ENCODE peak calls at places on chromosomes 16 and 17, in nine cellular contexts. L is cardiac fibroblast, R is left ventricle myocardium inferior, P is fibroblast of villous mesenchyme, V is suprapubic skin, O is psoas muscle, A is spleen, W is stomach, I is brain microvascular endothelial cell. S is an unnamed sample.

GRCh38 chr16:89864421-89864820 is 9.0 kb upstream of the TCF25 start:
- DNase-seq in O (no peak), P (peak), R (no peak), L (no peak), V (no peak), W (no peak), A (no peak), I (no peak), S (peak)

GRCh38 chr17:29949708-29950107 is 8.3 kb downstream of the EFCAB5 start:
- DNase-seq in W (no peak), I (no peak), A (no peak), L (no peak), P (no peak), R (no peak), V (no peak), O (no peak), S (no peak)

GRCh38 chr17:82330322-82331239 is 3.0 kb downstream of the SECTM1 start:
- DNase-seq in P (peak), R (no peak), W (no peak), L (peak), V (no peak), A (peak), O (no peak), I (no peak), S (peak)

GRCh38 chr17:32927724-32928526 is at the start of gene TMEM98:
- DNase-seq in R (peak), O (peak), L (peak), A (no peak), I (no peak), W (peak), P (no peak), V (no peak), S (no peak)

GRCh38 chr16:23539984-23540816 is 16.9 kb downstream of the EARS2 start:
- DNase-seq in R (no peak), W (no peak), L (no peak), O (no peak), V (no peak), I (no peak), P (no peak), A (peak), S (peak)

GRCh38 chr17:17926840-17927449 is 45.3 kb downstream of the TOM1L2 start:
- DNase-seq in A (no peak), W (no peak), V (no peak), L (no peak), R (no peak), I (no peak), O (no peak), P (no peak), S (no peak)

GRCh38 chr17:19397556-19398041 is 10.6 kb upstream of the MFAP4 start:
- DNase-seq in W (no peak), R (no peak), L (no peak), O (no peak), A (peak), I (no peak), P (no peak), V (peak), S (peak)

GRCh38 chr16:12311887-12312286 is 335.4 kb downstream of the SNX29 start:
- DNase-seq in V (no peak), R (no peak), I (no peak), W (no peak), O (no peak), P (no peak), L (no peak), A (no peak), S (peak)

GRCh38 chr17:60738287-60738686 is 60.6 kb downstream of the BCAS3 start:
- DNase-seq in R (no peak), V (no peak), O (no peak), A (no peak), P (no peak), I (no peak), L (no peak), W (no peak), S (no peak)

GRCh38 chr16:57485916-57486857 is at the start of gene DOK4:
- DNase-seq in I (peak), P (peak), V (no peak), W (peak), A (peak), R (peak), L (peak), O (peak), S (peak)

GRCh38 chr17:37493249-37494027 is 3.7 kb downstream of the DUSP14 start:
- DNase-seq in R (no peak), I (peak), L (peak), O (no peak), A (no peak), P (peak), W (no peak), V (no peak), S (peak)

GRCh38 chr17:57762375-57762916 is 17.3 kb upstream of the CCDC182 start:
- DNase-seq in P (no peak), W (no peak), I (no peak), L (no peak), A (no peak), V (no peak), O (no peak), R (no peak), S (no peak)

GRCh38 chr17:79625706-79626105 is 14.9 kb upstream of the RBFOX3 start:
- DNase-seq in P (no peak), O (no peak), L (no peak), I (no peak), W (no peak), A (no peak), R (peak), V (peak), S (no peak)

GRCh38 chr17:48322060-48322459 is 108.0 kb downstream of the SKAP1 start:
- DNase-seq in R (no peak), A (no peak), W (no peak), O (no peak), I (no peak), P (peak), L (peak), V (no peak), S (peak)

GRCh38 chr17:7914771-7915610 is 1.1 kb downstream of the RNF227 start:
- DNase-seq in R (peak), W (no peak), A (no peak), P (peak), I (peak), O (no peak), V (no peak), L (peak), S (peak)

GRCh38 chr17:4479982-4480751 is 18.5 kb upstream of the SPNS2 start:
- DNase-seq in W (no peak), I (no peak), V (no peak), A (no peak), P (no peak), O (no peak), L (no peak), R (no peak), S (no peak)

GRCh38 chr16:74169687-74170522 is 126.7 kb upstream of the PSMD7 start:
- DNase-seq in L (peak), R (no peak), V (no peak), A (no peak), I (peak), O (no peak), P (peak), W (no peak), S (no peak)

GRCh38 chr16:78183886-78184553 is 84.6 kb downstream of the WWOX start:
- DNase-seq in R (no peak), W (no peak), O (no peak), I (no peak), A (no peak), L (no peak), P (peak), V (no peak), S (no peak)

GRCh38 chr16:65781363-65781762 is 585.1 kb upstream of the CDH5 start:
- DNase-seq in A (no peak), O (no peak), I (peak), L (peak), R (no peak), W (no peak), P (no peak), V (no peak), S (no peak)

GRCh38 chr17:78230252-78230962 is 1.0 kb upstream of the TMEM235 start:
- DNase-seq in I (no peak), L (no peak), P (no peak), W (no peak), V (no peak), A (no peak), O (no peak), R (no peak), S (no peak)

GRCh38 chr17:59491353-59492090 is 73.9 kb upstream of the DHX40 start:
- DNase-seq in O (no peak), L (peak), I (no peak), V (no peak), R (no peak), A (no peak), W (no peak), P (no peak), S (no peak)

GRCh38 chr16:1351215-1351581 is 480 bp downstream of the TSR3 start:
- DNase-seq in I (no peak), O (no peak), L (no peak), P (no peak), V (no peak), A (no peak), W (no peak), R (no peak), S (no peak)

GRCh38 chr16:57531635-57532220 is 4.6 kb downstream of the CCDC102A start:
- DNase-seq in I (no peak), V (peak), O (no peak), R (no peak), W (no peak), L (no peak), A (peak), P (no peak), S (no peak)

GRCh38 chr17:69048634-69049033 is 12.1 kb downstream of the ABCA9 start:
- DNase-seq in O (no peak), R (no peak), L (no peak), W (no peak), V (no peak), I (no peak), P (no peak), A (no peak), S (no peak)

GRCh38 chr17:47205419-47205963 is 3.7 kb upstream of the MYL4 start:
- DNase-seq in R (peak), I (peak), A (peak), P (peak), V (no peak), O (peak), W (peak), L (peak), S (peak)

GRCh38 chr17:18944646-18945045 is 7.3 kb upstream of the SLC5A10 start:
- DNase-seq in P (no peak), I (no peak), L (no peak), O (no peak), V (peak), W (no peak), R (no peak), A (no peak), S (no peak)

GRCh38 chr16:58499615-58500328 is at the start of gene NDRG4:
- DNase-seq in L (peak), P (peak), W (peak), O (peak), R (no peak), V (peak), A (peak), I (peak), S (peak)

GRCh38 chr16:8096211-8096610 is 494.1 kb downstream of the TMEM114 start:
- DNase-seq in P (no peak), V (no peak), L (no peak), R (no peak), W (no peak), O (no peak), I (no peak), A (no peak), S (no peak)

GRCh38 chr17:14725729-14726128 is 424.8 kb downstream of the HS3ST3B1 start:
- DNase-seq in O (no peak), P (no peak), R (no peak), A (no peak), W (no peak), L (no peak), I (no peak), V (no peak), S (no peak)

GRCh38 chr17:78875738-78876597 is 27.0 kb downstream of the CEP295NL start:
- DNase-seq in O (no peak), V (no peak), W (no peak), A (no peak), L (peak), I (no peak), P (peak), R (no peak), S (peak)

GRCh38 chr17:17110520-17110919 is 68.3 kb downstream of the MPRIP start:
- DNase-seq in V (no peak), W (no peak), P (no peak), L (no peak), I (no peak), A (no peak), O (no peak), R (no peak), S (no peak)

GRCh38 chr16:65574311-65574966 is 452.6 kb upstream of the CDH11 start:
- DNase-seq in L (no peak), W (no peak), I (no peak), V (no peak), O (no peak), A (no peak), P (no peak), R (no peak), S (no peak)

GRCh38 chr16:88341551-88342290 is 41.0 kb upstream of the ZNF469 start:
- DNase-seq in L (no peak), P (no peak), I (no peak), A (no peak), R (peak), O (peak), W (no peak), V (no peak), S (no peak)

GRCh38 chr16:12455287-12455798 is 348.3 kb downstream of the CPPED1 start:
- DNase-seq in A (peak), P (peak), R (peak), V (no peak), W (peak), L (peak), O (peak), I (peak), S (peak)

GRCh38 chr17:1000597-1001490 is 3.9 kb downstream of the TIMM22 start:
- DNase-seq in A (no peak), W (peak), R (peak), I (peak), O (no peak), L (peak), P (peak), V (no peak), S (peak)

DNA sequence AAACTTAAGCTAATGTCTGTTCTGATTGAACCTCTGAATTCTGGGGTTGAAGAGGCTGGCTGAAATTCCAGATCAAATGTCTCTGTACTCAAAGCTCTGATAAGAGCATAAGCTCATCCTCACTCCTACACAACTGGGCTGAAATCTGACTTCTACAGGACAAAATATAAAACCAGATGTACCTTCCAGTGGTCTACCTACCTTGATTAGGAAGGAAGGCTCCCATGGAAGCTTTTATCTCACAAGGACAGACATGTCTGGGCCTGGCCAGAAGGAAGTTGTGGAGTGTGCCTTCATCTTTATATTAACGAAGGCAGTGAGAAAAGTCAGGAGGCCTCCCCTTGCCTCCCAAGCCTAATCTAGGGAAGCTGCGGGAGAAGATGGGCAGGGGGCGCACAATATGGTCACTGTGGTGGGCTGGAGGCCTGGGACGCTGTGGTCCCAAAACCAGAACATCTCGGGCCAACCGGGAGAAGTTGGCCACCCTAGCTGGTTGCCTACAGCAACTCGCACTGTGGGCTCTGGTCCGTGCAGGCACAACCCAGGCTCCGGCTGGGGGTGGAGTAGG is 55.6 kb upstream of the LRRC37A3 start:
- DNase-seq in V (no peak), L (no peak), W (no peak), O (no peak), R (no peak), A (no peak), P (no peak), I (no peak), S (peak)
- H3K4me3 ChIP-seq in V (peak), L (peak), W (peak), O (peak), R (peak), A (peak), P (peak), I (peak), S (peak)

GRCh38 chr16:35252356-35252936 is 1793.0 kb downstream of the TP53TG3F start:
- DNase-seq in V (no peak), L (no peak), A (no peak), I (no peak), R (no peak), O (no peak), W (no peak), P (peak), S (peak)

GRCh38 chr16:35255186-35255803 is 1795.9 kb downstream of the TP53TG3F start:
- DNase-seq in V (no peak), R (no peak), I (no peak), W (no peak), O (no peak), A (no peak), L (no peak), P (no peak), S (no peak)

GRCh38 chr16:35255816-35256215 is 1796.4 kb downstream of the TP53TG3F start:
- DNase-seq in O (no peak), A (no peak), L (no peak), R (no peak), I (no peak), P (no peak), V (no peak), W (no peak), S (no peak)

DNA sequence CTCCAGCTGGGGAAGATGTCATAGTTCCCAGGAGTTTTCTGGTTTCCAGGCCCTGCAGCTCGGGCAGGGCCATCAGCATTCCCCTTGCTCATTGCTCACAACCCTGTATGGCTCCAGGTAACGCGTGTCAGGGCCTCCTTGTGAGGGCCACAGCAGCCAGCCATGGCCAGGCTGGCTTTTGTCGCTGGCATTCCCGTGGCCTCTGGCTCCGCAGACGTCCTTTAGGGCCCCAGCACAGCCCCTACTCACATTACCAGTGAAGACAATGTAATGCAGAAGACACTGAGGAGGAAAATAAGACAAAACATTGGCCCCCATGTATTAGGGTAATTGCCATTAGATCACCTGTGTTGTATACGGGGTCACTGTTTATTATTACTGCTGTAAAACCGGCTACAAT is 1799.0 kb downstream of the TP53TG3F start:
- DNase-seq in O (no peak), P (no peak), I (no peak), R (no peak), A (no peak), W (no peak), L (no peak), V (no peak), S (no peak)
- TF ChIP-seq CTCF in O (no peak), P (no peak), I (no peak), R (no peak), A (no peak), W (no peak), L (no peak), V (no peak), S (no peak)

GRCh38 chr16:50468749-50469078 is 79.5 kb upstream of the NKD1 start:
- DNase-seq in R (no peak), P (no peak), A (no peak), L (no peak), O (no peak), I (no peak), W (no peak), V (peak), S (no peak)
- H3K4me3 ChIP-seq in R (no peak), P (no peak), A (no peak), L (no peak), O (peak), I (no peak), W (no peak), V (no peak), S (no peak)

DNA sequence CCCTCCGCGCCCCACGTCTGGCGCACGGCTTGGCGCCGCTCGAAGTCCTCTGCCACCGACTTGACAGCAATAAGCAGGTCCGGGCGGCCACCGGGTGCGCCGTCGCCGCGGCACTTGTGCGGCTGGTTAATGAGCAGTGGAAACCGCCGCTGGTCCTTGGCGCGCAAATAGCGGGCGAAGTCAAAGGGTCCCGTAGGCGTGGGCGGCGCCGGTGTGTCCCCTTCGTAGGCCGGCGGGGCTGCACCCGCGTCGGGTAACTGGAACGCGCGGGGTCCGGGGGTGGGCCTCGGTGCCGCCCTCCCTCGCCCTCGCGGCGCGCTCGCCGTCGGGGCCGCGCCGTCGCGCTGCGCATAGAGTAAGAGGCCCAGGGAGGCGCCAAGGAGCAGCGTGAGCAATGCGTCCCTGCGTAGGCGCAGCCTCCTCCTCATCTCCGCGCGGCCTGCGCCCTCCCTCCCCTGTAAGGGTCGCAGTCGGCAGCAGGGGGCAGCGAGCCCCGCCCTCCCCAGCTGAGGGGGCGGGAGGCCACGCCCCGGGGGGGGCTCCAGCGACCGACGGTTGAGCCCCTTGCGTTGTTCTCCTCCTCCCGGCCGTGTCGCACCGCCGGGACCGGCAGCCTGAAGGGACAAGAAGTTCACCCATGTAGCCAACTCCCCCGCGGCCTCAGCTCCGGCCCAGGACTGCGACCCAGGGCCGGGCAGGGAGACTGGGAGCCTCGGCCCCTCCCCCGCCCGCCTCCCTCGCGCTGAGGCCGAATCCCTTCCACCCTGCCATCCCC is 553 bp downstream of the B3GNT9 start:
- DNase-seq in R (peak), V (no peak), A (peak), P (peak), I (peak), W (no peak), L (peak), O (peak), S (peak)
- TF ChIP-seq CTCF in R (no peak), V (peak), A (no peak), P (peak), I (peak), W (no peak), L (no peak), O (no peak), S (no peak)

DNA sequence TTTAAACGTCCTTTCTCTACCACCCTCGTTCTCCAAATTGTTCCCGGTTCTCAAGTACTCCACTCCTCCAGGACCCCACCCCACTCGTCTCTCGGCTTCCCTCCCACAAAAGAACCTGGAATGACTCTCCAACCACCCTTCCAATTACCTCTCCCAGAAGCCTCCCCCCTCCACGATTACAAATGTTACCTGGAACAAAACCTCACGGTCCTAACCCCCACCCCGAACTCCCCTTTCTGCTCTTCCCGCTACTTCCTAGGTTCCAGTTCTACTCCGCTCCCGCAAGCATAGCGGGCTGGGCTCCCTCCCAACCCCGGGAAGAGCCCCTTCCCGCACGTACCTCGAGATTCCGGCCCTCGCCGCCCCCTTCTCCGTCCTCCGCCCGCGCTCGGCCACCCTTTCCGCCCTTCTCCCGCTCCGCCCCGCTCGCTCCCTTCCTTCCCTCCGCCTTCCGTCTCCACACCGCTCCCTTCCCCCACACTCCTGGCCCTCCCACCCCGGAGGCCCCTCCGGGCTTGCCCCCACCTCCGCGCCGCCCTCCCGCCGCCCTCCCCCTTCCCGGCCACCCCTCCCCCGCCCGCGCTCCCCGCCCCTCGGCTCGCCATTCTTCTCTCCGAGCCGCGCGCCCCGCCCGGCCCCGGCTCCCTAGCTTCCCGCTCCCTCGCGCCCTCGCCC is 502 bp downstream of the CHTF8 start:
- DNase-seq in P (peak), A (no peak), W (peak), O (peak), I (peak), V (peak), L (peak), R (peak), S (peak)
- H3K4me3 ChIP-seq in P (peak), A (peak), W (peak), O (peak), I (peak), V (peak), L (peak), R (peak), S (peak)

GRCh38 chr17:63774141-63774981 is at the start of gene DDX42:
- DNase-seq in P (peak), R (peak), A (peak), L (peak), W (peak), V (peak), I (peak), O (peak), S (peak)
- TF ChIP-seq CTCF in P (peak), R (peak), A (peak), L (peak), W (no peak), V (peak), I (peak), O (no peak), S (peak)